ENCODE peak calls at places on chromosomes 16 and 17, in four cellular contexts. F is T-helper 1 cell, S is caudate nucleus, T is astrocyte of the spinal cord. E is an unnamed sample.

GRCh38 chr16:49652441-49653175 is 203.3 kb downstream of the ZNF423 start:
- DNase-seq in F (no peak), S (no peak), T (peak; percentile 80), E (no peak)

GRCh38 chr16:12094537-12095265 is 118.2 kb downstream of the SNX29 start:
- DNase-seq in F (no peak), S (no peak), T (no peak), E (no peak)

GRCh38 chr17:77948690-77949114 is 9.8 kb upstream of the TNRC6C start:
- DNase-seq in F (no peak), S (peak; percentile 56), T (peak; percentile 38), E (no peak)

GRCh38 chr16:22235839-22236745 is 30.0 kb downstream of the EEF2K start:
- DNase-seq in F (no peak), S (no peak), T (no peak), E (no peak)

GRCh38 chr16:58563775-58564174 is 48.5 kb downstream of the SETD6 start:
- DNase-seq in F (no peak), S (no peak), T (no peak), E (no peak)

GRCh38 chr16:48524348-48525200 is 85.4 kb downstream of the N4BP1 start:
- DNase-seq in F (no peak), S (no peak), T (no peak), E (no peak)

GRCh38 chr17:75970626-75971025 is 8.3 kb downstream of the ACOX1 start:
- DNase-seq in F (no peak), S (no peak), T (no peak), E (no peak)

GRCh38 chr16:84836234-84836647 is 16.5 kb downstream of the CRISPLD2 start:
- DNase-seq in F (no peak), S (no peak), T (peak; percentile 100), E (no peak)

GRCh38 chr17:82127704-82128103 is 29.7 kb upstream of the FASN start:
- DNase-seq in F (peak; percentile 21), S (no peak), T (no peak), E (no peak)

GRCh38 chr17:78342438-78343098 is 17.3 kb downstream of the SOCS3 start:
- DNase-seq in F (no peak), S (no peak), T (peak; percentile 98), E (no peak)

GRCh38 chr17:58986005-58986404 is 120.7 kb downstream of the TRIM37 start:
- DNase-seq in F (no peak), S (no peak), T (peak; percentile 37), E (no peak)

GRCh38 chr17:5823219-5823618 is 238.9 kb upstream of the NLRP1 start:
- DNase-seq in F (no peak), S (no peak), T (no peak), E (no peak)

GRCh38 chr17:82031885-82032627 is 578 bp downstream of the RAC3 start:
- DNase-seq in F (peak; percentile 37), S (no peak), T (no peak), E (peak; percentile 32)

GRCh38 chr17:62062313-62062712 is 2.8 kb downstream of the MED13 start:
- DNase-seq in F (no peak), S (no peak), T (peak; percentile 17), E (no peak)

GRCh38 chr16:19898924-19899604 is 14.4 kb upstream of the GPRC5B start:
- DNase-seq in F (no peak), S (no peak), T (peak; percentile 47), E (no peak)

GRCh38 chr17:55454906-55455474 is 33.4 kb upstream of the MMD start:
- DNase-seq in F (no peak), S (no peak), T (peak; percentile 73), E (no peak)

GRCh38 chr16:74564451-74564984 is 42.4 kb downstream of the GLG1 start:
- DNase-seq in F (no peak), S (no peak), T (no peak), E (no peak)

GRCh38 chr17:2792541-2793169 is 3.6 kb upstream of the RAP1GAP2 start:
- DNase-seq in F (peak; percentile 36), S (no peak), T (no peak), E (peak; percentile 62)

GRCh38 chr16:85187002-85187401 is 74.7 kb upstream of the CIBAR2 start:
- DNase-seq in F (no peak), S (no peak), T (peak; percentile 55), E (no peak)

GRCh38 chr17:48491527-48492273 is 39.1 kb downstream of the HOXB1 start:
- DNase-seq in F (no peak), S (no peak), T (no peak), E (no peak)

GRCh38 chr16:2019500-2019899 is at the start of gene NPW:
- DNase-seq in F (no peak), S (no peak), T (no peak), E (no peak)

GRCh38 chr17:47742319-47743181 is 9.5 kb downstream of the TBX21 start:
- DNase-seq in F (peak; percentile 46), S (no peak), T (no peak), E (no peak)

GRCh38 chr16:85570213-85570734 is 42.8 kb upstream of the GSE1 start:
- DNase-seq in F (no peak), S (no peak), T (no peak), E (no peak)

GRCh38 chr17:14299261-14300093 is 1.4 kb upstream of the HS3ST3B1 start:
- DNase-seq in F (peak; percentile 31), S (no peak), T (peak; percentile 66), E (no peak)